ENCODE peak calls at places on chromosomes 16 and 17, in seven cellular contexts. G is NCI-H524, D is WTC11, H is H54, I is amniotic epithelial cell, B is RPMI7951, N is amniotic stem cell. R is an unnamed sample.

GRCh38 chr17:7786866-7787265 is 47.2 kb upstream of the KDM6B start:
- DNase-seq in B (no peak), G (no peak), H (no peak), I (no peak), N (no peak), D (no peak), R (no peak)

GRCh38 chr17:63142836-63143235 is 176.8 kb downstream of the TANC2 start:
- DNase-seq in N (no peak), B (peak; percentile 15), I (no peak), H (no peak), D (no peak), G (no peak), R (no peak)

GRCh38 chr17:78862073-78863023 is 21.7 kb upstream of the USP36 start:
- DNase-seq in G (no peak), N (peak; percentile 93), H (peak; percentile 82), B (peak; percentile 98), I (peak; percentile 97), D (no peak), R (no peak)

GRCh38 chr17:39304188-39304587 is 78.4 kb upstream of the STAC2 start:
- DNase-seq in I (no peak), N (no peak), D (no peak), H (no peak), G (no peak), B (no peak), R (no peak)

GRCh38 chr16:85564277-85565051 is 48.7 kb upstream of the GSE1 start:
- DNase-seq in N (no peak), G (no peak), D (no peak), I (no peak), H (no peak), B (no peak), R (no peak)

GRCh38 chr16:1706386-1707192 is 594 bp downstream of the MAPK8IP3 start:
- DNase-seq in I (peak; percentile 34), D (peak; percentile 29), G (peak; percentile 59), H (peak; percentile 52), B (peak; percentile 41), N (no peak), R (no peak)

GRCh38 chr16:23575834-23576233 is 18.3 kb downstream of the UBFD1 start:
- DNase-seq in N (no peak), I (no peak), D (no peak), H (no peak), B (no peak), G (no peak), R (no peak)

GRCh38 chr16:48366165-48367093 is 18.8 kb downstream of the SIAH1 start:
- DNase-seq in B (peak; percentile 74), G (no peak), D (peak; percentile 40), I (peak; percentile 88), H (no peak), N (peak; percentile 77), R (no peak)

GRCh38 chr17:46940692-46941404 is 17.9 kb downstream of the GOSR2 start:
- DNase-seq in H (peak; percentile 82), N (peak; percentile 44), I (peak; percentile 70), B (peak; percentile 65), G (peak; percentile 81), D (peak; percentile 88), R (no peak)

GRCh38 chr16:62256406-62256805 is 220.2 kb upstream of the CDH8 start:
- DNase-seq in D (no peak), I (no peak), G (peak; percentile 15), N (no peak), B (no peak), H (no peak), R (no peak)

GRCh38 chr16:638034-638543 is 2.0 kb upstream of the METTL26 start:
- DNase-seq in H (no peak), G (no peak), I (no peak), D (peak; percentile 45), N (no peak), B (no peak), R (no peak)

GRCh38 chr16:27568077-27568476 is 18.1 kb downstream of the KATNIP start:
- DNase-seq in I (no peak), B (no peak), H (no peak), G (no peak), N (no peak), D (no peak), R (no peak)

GRCh38 chr17:54900457-54901229 is at the start of gene TOM1L1:
- DNase-seq in G (peak; percentile 87), D (peak; percentile 81), N (peak; percentile 52), B (peak; percentile 72), H (peak; percentile 91), I (peak; percentile 63), R (peak; percentile 49)

GRCh38 chr17:74328487-74328886 is 2.5 kb downstream of the KIF19 start:
- DNase-seq in G (no peak), N (no peak), H (no peak), B (no peak), I (no peak), D (no peak), R (no peak)

GRCh38 chr16:2209258-2210008 is 1.2 kb downstream of the BRICD5 start:
- DNase-seq in D (no peak), G (peak; percentile 37), I (no peak), B (no peak), H (no peak), N (no peak), R (no peak)

GRCh38 chr16:28090646-28091377 is 27.3 kb upstream of the GSG1L start:
- DNase-seq in H (peak; percentile 57), N (no peak), B (peak; percentile 20), G (peak; percentile 21), D (peak; percentile 88), I (no peak), R (no peak)

GRCh38 chr17:8753976-8754440 is 4.3 kb downstream of the SPDYE4 start:
- DNase-seq in B (peak; percentile 13), D (no peak), G (peak; percentile 17), I (peak; percentile 26), N (no peak), H (peak; percentile 33), R (no peak)

GRCh38 chr17:80263253-80264047 is 2.8 kb downstream of the RNF213 start:
- DNase-seq in D (no peak), N (no peak), H (no peak), G (peak; percentile 98), B (peak; percentile 88), I (no peak), R (no peak)

GRCh38 chr17:1179112-1179634 is 608 bp downstream of the ABR start:
- DNase-seq in H (no peak), G (no peak), N (no peak), B (no peak), I (no peak), D (no peak), R (no peak)

GRCh38 chr17:32142857-32143524 is 689 bp downstream of the RHOT1 start:
- DNase-seq in N (peak; percentile 46), H (no peak), D (peak; percentile 74), I (peak; percentile 84), B (peak; percentile 44), G (peak; percentile 61), R (no peak)

GRCh38 chr17:78507526-78507925 is 69.7 kb downstream of the DNAH17 start:
- DNase-seq in H (no peak), G (no peak), N (no peak), D (no peak), I (no peak), B (no peak), R (no peak)

GRCh38 chr17:72267601-72268000 is 146.8 kb downstream of the SOX9 start:
- DNase-seq in H (no peak), B (no peak), G (peak; percentile 63), I (no peak), D (no peak), N (no peak), R (no peak)

GRCh38 chr17:50109785-50110184 is 14.6 kb downstream of the PDK2 start:
- DNase-seq in I (no peak), G (no peak), H (no peak), N (no peak), B (no peak), D (no peak), R (no peak)

GRCh38 chr17:16439867-16440351 is 24.5 kb downstream of the TRPV2 start:
- DNase-seq in I (peak; percentile 56), H (no peak), B (no peak), D (no peak), G (no peak), N (no peak), R (no peak)

GRCh38 chr17:27379863-27380533 is 76.2 kb upstream of the KSR1 start:
- DNase-seq in N (no peak), D (no peak), G (no peak), B (peak; percentile 77), H (peak; percentile 33), I (peak; percentile 40), R (no peak)

GRCh38 chr17:13943859-13944258 is 125.4 kb upstream of the COX10 start:
- DNase-seq in B (no peak), D (no peak), I (no peak), H (no peak), N (no peak), G (no peak), R (no peak)

GRCh38 chr16:87854053-87854906 is 15.0 kb downstream of the SLC7A5 start:
- DNase-seq in I (peak; percentile 8), N (no peak), H (peak; percentile 61), D (no peak), G (peak; percentile 61), B (peak; percentile 73), R (no peak)

GRCh38 chr16:29909398-29909797 is 9.1 kb downstream of the ASPHD1 start:
- DNase-seq in H (no peak), G (no peak), N (no peak), D (no peak), B (peak; percentile 30), I (peak; percentile 85), R (no peak)

R was measured in cortex of kidney.